ENCODE peak calls at places on chromosome 4, in four cellular contexts. P is ascending aorta, C is heart left ventricle, B is heart right ventricle. F is an unnamed sample.

GRCh38 chr4:120844528-120844921 is 78.0 kb downstream of the PRDM5 start:
- DNase-seq in P (no peak), C (no peak), B (no peak), F (no peak)

GRCh38 chr4:7342581-7343352 is 92.0 kb downstream of the PSAPL1 start:
- DNase-seq in P (no peak), C (peak; percentile 46), B (no peak), F (no peak)

GRCh38 chr4:76156635-76157034 is 8.4 kb upstream of the NUP54 start:
- DNase-seq in P (no peak), C (no peak), B (no peak), F (peak; percentile 27)

GRCh38 chr4:109077486-109077885 is 225.0 kb downstream of the COL25A1 start:
- DNase-seq in P (no peak), C (no peak), B (no peak), F (no peak)

GRCh38 chr4:99824070-99824599 is 7.5 kb downstream of the DAPP1 start:
- DNase-seq in P (no peak), C (no peak), B (no peak), F (no peak)

GRCh38 chr4:89928867-89929266 is 34.2 kb downstream of the MMRN1 start:
- DNase-seq in P (no peak), C (no peak), B (no peak), F (no peak)

GRCh38 chr4:145507636-145508035 is 26.0 kb downstream of the SMAD1 start:
- DNase-seq in P (no peak), C (no peak), B (no peak), F (peak; percentile 50)

GRCh38 chr4:48787031-48787430 is 7.0 kb upstream of the FRYL start:
- DNase-seq in P (no peak), C (no peak), B (no peak), F (no peak)

GRCh38 chr4:134343661-134344060 is 142.1 kb upstream of the PABPC4L start:
- DNase-seq in P (no peak), C (no peak), B (no peak), F (no peak)

GRCh38 chr4:152594981-152595916 is 59.4 kb upstream of the FBXW7 start:
- DNase-seq in P (no peak), C (no peak), B (no peak), F (no peak)

GRCh38 chr4:150591284-150591874 is 9.4 kb downstream of the MAB21L2 start:
- DNase-seq in P (no peak), C (no peak), B (no peak), F (no peak)

GRCh38 chr4:124060261-124060918 is 652.1 kb downstream of the ANKRD50 start:
- DNase-seq in P (peak; percentile 78), C (no peak), B (peak; percentile 73), F (peak; percentile 93)

GRCh38 chr4:53119685-53120084 is 246.2 kb downstream of the SCFD2 start:
- DNase-seq in P (no peak), C (no peak), B (no peak), F (peak; percentile 86)

GRCh38 chr4:116953947-116954346 is 131.4 kb downstream of the TRAM1L1 start:
- DNase-seq in P (no peak), C (no peak), B (no peak), F (no peak)

GRCh38 chr4:158302076-158302866 is 92.0 kb downstream of the TMEM144 start:
- DNase-seq in P (no peak), C (no peak), B (no peak), F (peak; percentile 80)

GRCh38 chr4:4421356-4421755 is 34.5 kb downstream of the NSG1 start:
- DNase-seq in P (no peak), C (no peak), B (no peak), F (no peak)

GRCh38 chr4:173076903-173077629 is 91.5 kb upstream of the GALNT7 start:
- DNase-seq in P (no peak), C (no peak), B (no peak), F (peak; percentile 18)

GRCh38 chr4:27007507-27007906 is 146.9 kb downstream of the STIM2 start:
- DNase-seq in P (no peak), C (no peak), B (no peak), F (peak; percentile 64)

GRCh38 chr4:76704133-76704881 is 193.6 kb downstream of the SOWAHB start:
- DNase-seq in P (no peak), C (no peak), B (no peak), F (peak; percentile 74)

GRCh38 chr4:74410272-74410671 is 34.7 kb upstream of the AREG start:
- DNase-seq in P (no peak), C (no peak), B (no peak), F (peak; percentile 62)

GRCh38 chr4:56389558-56389957 is 2.3 kb upstream of the AASDH start:
- DNase-seq in P (no peak), C (no peak), B (no peak), F (no peak)

GRCh38 chr4:89899854-89900253 is 5.2 kb downstream of the MMRN1 start:
- DNase-seq in P (no peak), C (no peak), B (no peak), F (no peak)

GRCh38 chr4:105215609-105216313 is 69.1 kb downstream of the TET2 start:
- DNase-seq in P (no peak), C (no peak), B (no peak), F (peak; percentile 18)

GRCh38 chr4:98092833-98093439 is 50.3 kb downstream of the STPG2 start:
- DNase-seq in P (no peak), C (no peak), B (no peak), F (peak; percentile 41)

GRCh38 chr4:1351854-1352633 is 5.0 kb downstream of the UVSSA start:
- DNase-seq in P (peak; percentile 91), C (peak; percentile 91), B (peak; percentile 81), F (peak; percentile 79)

GRCh38 chr4:125070869-125071268 is 243.9 kb upstream of the FAT4 start:
- DNase-seq in P (no peak), C (no peak), B (no peak), F (no peak)

GRCh38 chr4:110621839-110622751 is 782 bp downstream of the PITX2 start:
- DNase-seq in P (no peak), C (no peak), B (no peak), F (no peak)

GRCh38 chr4:110623710-110624015 is 786 bp upstream of the PITX2 start:
- DNase-seq in P (no peak), C (no peak), B (no peak), F (no peak)

GRCh38 chr4:110624016-110624770 is 1.3 kb upstream of the PITX2 start:
- DNase-seq in P (no peak), C (no peak), B (no peak), F (no peak)

GRCh38 chr4:110621328-110621812 is 1.5 kb downstream of the PITX2 start:
- DNase-seq in P (no peak), C (no peak), B (no peak), F (no peak)

DNA sequence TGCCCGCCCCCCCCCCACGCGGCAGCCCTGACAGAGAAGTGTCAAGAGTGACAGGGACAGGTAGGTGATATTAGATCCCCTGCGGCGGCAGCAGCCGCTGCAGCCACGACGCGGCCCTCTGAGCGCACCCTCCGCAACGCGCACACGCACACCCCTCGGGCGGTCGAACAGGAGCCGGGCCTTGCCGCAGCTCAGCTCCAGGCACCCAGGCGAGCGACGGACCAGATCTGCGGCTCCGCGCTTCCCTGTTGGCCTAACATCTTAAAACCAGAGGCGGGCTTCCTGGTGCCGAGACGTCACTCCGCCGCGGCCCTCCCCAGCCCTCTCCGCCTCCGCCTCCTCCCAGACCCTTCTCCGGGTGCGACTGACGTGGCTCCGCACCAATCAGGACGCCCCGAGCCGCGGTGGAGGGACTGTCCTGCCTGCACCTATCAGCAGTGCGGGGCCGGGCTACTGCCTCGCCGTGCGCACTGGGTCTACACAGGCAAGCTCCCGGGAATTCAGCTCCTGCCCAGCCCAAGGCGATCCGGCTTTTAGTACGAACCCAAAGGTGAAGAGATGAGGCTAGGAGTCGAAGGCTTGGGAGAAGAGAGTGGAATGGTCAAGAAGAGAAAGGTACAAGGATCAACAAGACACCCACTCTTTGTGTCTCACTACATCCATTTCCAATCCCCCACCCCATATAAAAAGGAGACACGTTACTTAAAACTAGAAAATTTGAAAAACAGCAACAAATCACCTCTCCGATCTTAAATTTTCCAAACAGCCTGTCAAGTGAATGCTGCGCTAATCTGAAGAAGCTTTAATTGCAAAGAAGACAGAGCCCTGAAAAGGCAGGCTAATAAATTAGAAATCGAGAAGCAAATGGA is at the start of gene PITX2:
- DNase-seq in P (peak; percentile 76), C (peak; percentile 88), B (peak; percentile 51), F (peak; percentile 88)
- H3K4me3 ChIP-seq in P (peak within 1 kb of the TSS; percentile 54), C (peak within 1 kb of the TSS; percentile 36), B (peak within 1 kb of the TSS; percentile 32), F (peak within 1 kb of the TSS; percentile 54)

GRCh38 chr4:112144546-112145325 is 518 bp upstream of the FAM241A start:
- DNase-seq in P (peak; percentile 63), C (no peak), B (no peak), F (no peak)

GRCh38 chr4:112147697-112148096 is 2.4 kb downstream of the FAM241A start:
- DNase-seq in P (no peak), C (no peak), B (peak; percentile 33), F (peak; percentile 74)

GRCh38 chr4:112142152-112142551 is 3.1 kb upstream of the FAM241A start:
- DNase-seq in P (no peak), C (no peak), B (no peak), F (peak; percentile 45)

GRCh38 chr4:112145326-112145819 is at the start of gene FAM241A:
- DNase-seq in P (peak; percentile 94), C (peak; percentile 96), B (peak; percentile 92), F (peak; percentile 90)

GRCh38 chr4:112145820-112146813 is 863 bp downstream of the FAM241A start:
- DNase-seq in P (peak; percentile 71), C (peak; percentile 71), B (peak; percentile 41), F (peak; percentile 63)
- TF ChIP-seq CTCF in P (peak; percentile 23), C (peak; percentile 8), B (peak; percentile 44), F (peak; percentile 21)

GRCh38 chr4:70994069-70994366 is 569 bp downstream of the DCK start:
- DNase-seq in P (no peak), C (peak; percentile 74), B (no peak), F (no peak)

GRCh38 chr4:70993181-70994068 is at the start of gene DCK:
- DNase-seq in P (peak; percentile 95), C (peak; percentile 96), B (peak; percentile 90), F (peak; percentile 89)

GRCh38 chr4:70997068-70997467 is 3.6 kb downstream of the DCK start:
- DNase-seq in P (no peak), C (no peak), B (no peak), F (no peak)

GRCh38 chr4:70994387-70995099 is 1.1 kb downstream of the DCK start:
- DNase-seq in P (no peak), C (no peak), B (no peak), F (no peak)

GRCh38 chr4:70996014-70996353 is 2.5 kb downstream of the DCK start:
- DNase-seq in P (no peak), C (no peak), B (no peak), F (no peak)
- H3K4me3 ChIP-seq in P (no peak overlapping the region), C (no peak overlapping the region), B (no peak overlapping the region), F (no peak overlapping the region)

DNA sequence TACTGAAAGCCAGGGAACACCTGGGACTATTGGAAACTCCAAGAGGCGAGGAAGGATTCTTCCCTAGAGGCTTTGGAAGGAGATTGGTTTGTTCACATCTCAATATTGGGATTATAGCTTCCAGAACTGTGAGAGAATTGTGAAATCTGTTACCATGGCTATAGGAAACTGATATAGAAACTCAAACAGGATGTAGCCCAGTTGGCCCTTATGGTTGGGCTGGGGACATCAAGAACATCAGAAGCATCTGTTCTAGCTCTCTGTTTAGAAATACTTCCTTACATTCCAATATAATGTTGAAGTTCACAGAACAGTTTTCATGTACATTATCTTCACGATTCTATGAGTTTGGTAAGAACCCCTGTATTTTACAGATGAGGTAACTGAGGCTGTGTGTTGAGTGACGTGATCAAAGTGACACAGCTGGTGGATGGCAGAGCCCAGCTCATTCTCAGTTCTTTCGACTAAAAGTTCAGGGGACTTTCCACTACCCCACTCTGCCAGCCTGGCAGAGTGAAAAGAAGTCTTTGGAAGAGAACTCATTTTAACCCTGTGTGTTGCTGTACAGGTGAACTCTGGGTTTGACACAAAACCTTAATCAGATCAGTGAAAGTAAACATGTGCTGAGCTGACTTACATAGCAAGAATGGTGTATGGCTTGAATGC is 183.0 kb downstream of the GBA3 start:
- DNase-seq in P (no peak), C (no peak), B (no peak), F (no peak)
- TF ChIP-seq CTCF in P (no peak), C (no peak), B (no peak), F (no peak)